ENCODE peak calls at places on chromosome 18, in five cellular contexts. I, X, L, H and V are unnamed samples.

GRCh38 chr18:32552421-32553030 is 81.8 kb upstream of the GAREM1 start:
- DNase-seq in H (peak; percentile 69), X (peak; percentile 48), L (peak; percentile 72), I (peak; percentile 39), V (peak; percentile 41)

GRCh38 chr18:24917767-24918166 is 434.2 kb downstream of the ZNF521 start:
- DNase-seq in L (no peak), X (no peak), H (no peak), I (no peak), V (no peak)

GRCh38 chr18:51519571-51519970 is 322.1 kb upstream of the MEX3C start:
- DNase-seq in L (no peak), H (no peak), X (no peak), I (no peak), V (no peak)

GRCh38 chr18:75141166-75141565 is 67.8 kb downstream of the PTGR3 start:
- DNase-seq in I (no peak), L (no peak), X (no peak), H (no peak), V (no peak)

GRCh38 chr18:685438-685837 is 27.0 kb downstream of the ENOSF1 start:
- DNase-seq in I (no peak), L (no peak), H (no peak), X (no peak), V (no peak)

GRCh38 chr18:2985628-2986027 is 27.3 kb downstream of the LPIN2 start:
- DNase-seq in I (peak; percentile 46), X (no peak), L (peak; percentile 61), H (peak; percentile 54), V (no peak)

GRCh38 chr18:66495844-66496243 is 108.0 kb downstream of the CDH19 start:
- DNase-seq in L (no peak), H (no peak), I (peak; percentile 6), X (peak; percentile 50), V (no peak)

GRCh38 chr18:21110667-21111350 is 804 bp downstream of the ROCK1 start:
- DNase-seq in X (no peak), L (peak; percentile 55), H (peak; percentile 46), I (peak; percentile 46), V (no peak)

GRCh38 chr18:57776354-57776753 is 26.8 kb downstream of the ATP8B1 start:
- DNase-seq in H (no peak), I (no peak), L (no peak), X (no peak), V (no peak)

GRCh38 chr18:14768241-14768640 is 20.3 kb downstream of the ANKRD30B start:
- DNase-seq in L (peak; percentile 1), I (no peak), X (no peak), H (no peak), V (no peak)

GRCh38 chr18:14767474-14767873 is 19.5 kb downstream of the ANKRD30B start:
- DNase-seq in I (no peak), L (no peak), X (peak; percentile 39), H (no peak), V (no peak)

DNA sequence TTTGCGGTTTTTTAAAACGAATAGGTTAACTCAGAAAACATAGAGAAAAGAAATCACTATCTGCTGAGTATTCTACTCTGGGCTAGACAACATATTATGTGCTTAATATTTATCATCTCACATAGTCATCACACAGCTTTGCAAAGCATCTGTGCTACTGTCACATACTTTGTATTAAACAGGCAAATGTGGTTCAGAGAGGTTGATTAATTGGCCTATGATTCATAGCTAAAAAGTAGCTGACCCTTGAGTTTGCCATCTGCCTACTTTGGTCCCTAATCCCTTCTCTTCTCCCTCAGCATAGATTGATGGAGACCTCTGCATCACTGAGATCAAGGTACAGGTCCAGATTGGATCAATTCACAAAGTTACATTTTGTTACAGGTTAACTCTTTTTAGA is 21.4 kb downstream of the ANKRD30B start:
- DNase-seq in L (no peak), H (no peak), X (no peak), I (no peak), V (no peak)
- H3K9me3 ChIP-seq in L (no peaks in the 10 kb centered on the region), H (peaks cover 3% of the 10 kb centered on the region), X (no peaks in the 10 kb centered on the region), I (no peaks in the 10 kb centered on the region), V (peaks cover 8% of the 10 kb centered on the region)

GRCh38 chr18:76752400-76752799 is 70.0 kb upstream of the ZNF236 start:
- DNase-seq in X (no peak), L (no peak), H (no peak), I (no peak), V (no peak)
- H3K9me3 ChIP-seq in X (peaks cover 3% of the 10 kb centered on the region), L (no peaks in the 10 kb centered on the region), H (peaks cover 8% of the 10 kb centered on the region), I (peaks cover 4% of the 10 kb centered on the region), V (peaks cover 17% of the 10 kb centered on the region)

DNA sequence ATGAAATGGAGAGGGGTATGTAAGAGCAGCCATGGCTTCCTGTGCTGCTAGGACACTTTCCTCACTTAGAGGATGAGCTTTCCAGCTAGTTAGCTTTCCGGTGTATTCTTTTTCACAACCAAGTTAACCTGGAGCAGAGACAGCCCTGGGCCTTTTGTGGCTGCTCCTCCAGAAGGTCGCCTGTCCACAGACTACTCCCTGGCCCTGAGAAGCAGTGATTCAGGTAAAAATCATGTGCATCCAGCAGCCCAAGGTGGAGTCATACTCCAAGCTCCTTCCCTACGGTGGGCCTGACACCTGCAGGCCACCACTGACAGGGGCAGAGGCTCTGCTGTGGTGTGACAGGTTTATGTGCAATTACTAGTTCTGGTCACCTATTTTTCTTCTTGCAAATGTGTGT is 187.2 kb downstream of the ANKRD30B start:
- DNase-seq in X (no peak), L (no peak), H (no peak), I (no peak), V (no peak)
- H3K9me3 ChIP-seq in X (no peaks in the 10 kb centered on the region), L (no peaks in the 10 kb centered on the region), H (peaks cover 43% of the 10 kb centered on the region), I (peaks cover 15% of the 10 kb centered on the region), V (peaks cover 65% of the 10 kb centered on the region)

DNA sequence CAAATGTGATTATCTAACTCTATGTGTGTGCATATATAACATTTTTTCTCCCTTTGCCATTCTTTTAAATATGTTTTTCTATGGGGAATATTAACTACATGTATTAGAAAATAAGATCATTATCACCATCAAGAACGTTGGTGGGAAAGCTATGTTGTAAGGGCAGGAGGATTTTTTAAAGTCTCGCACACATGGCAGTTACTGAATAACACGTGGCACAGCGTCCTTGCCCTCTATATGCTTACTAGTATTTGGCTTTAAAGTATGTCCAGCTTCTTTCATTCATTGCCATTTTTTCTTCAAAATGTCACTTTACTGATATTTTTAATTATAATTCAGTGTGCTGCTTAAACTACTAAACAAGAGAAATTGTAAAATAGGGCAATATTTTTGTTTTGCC is 944.3 kb downstream of the SOCS6 start:
- DNase-seq in L (no peak), X (no peak), I (no peak), H (no peak), V (no peak)
- H3K9me3 ChIP-seq in L (no peaks in the 10 kb centered on the region), X (peaks cover 3% of the 10 kb centered on the region), I (no peaks in the 10 kb centered on the region), H (peaks cover 2% of the 10 kb centered on the region), V (no peaks in the 10 kb centered on the region)